ENCODE peak calls at places on chromosomes 11 and 22, in six cellular contexts. K is HCT116, X is ovary, A is HepG2, D is retinal pigment epithelial cell, I is OCI-LY7. W is an unnamed sample.

GRCh38 chr22:50247748-50248147 is 2.9 kb upstream of the TUBGCP6 start:
- DNase-seq in X (no peak), D (no peak), I (peak), A (no peak), K (peak), W (peak)

GRCh38 chr11:92269021-92269420 is 44.4 kb downstream of the FAT3 start:
- DNase-seq in D (peak), A (peak), X (no peak), I (no peak), K (no peak), W (no peak)

GRCh38 chr11:22957890-22958289 is 97.6 kb upstream of the CCDC179 start:
- DNase-seq in X (no peak), A (no peak), D (no peak), I (no peak), K (no peak), W (no peak)

GRCh38 chr11:69828276-69828970 is 9.2 kb upstream of the FGF3 start:
- DNase-seq in I (no peak), X (no peak), K (no peak), A (no peak), D (peak), W (peak)

GRCh38 chr11:16979708-16980622 is 34.2 kb downstream of the PLEKHA7 start:
- DNase-seq in A (no peak), D (no peak), K (no peak), I (no peak), X (no peak), W (no peak)

GRCh38 chr11:46367916-46368267 is 13.6 kb upstream of the MDK start:
- DNase-seq in X (no peak), K (no peak), D (no peak), I (no peak), A (no peak), W (no peak)

GRCh38 chr11:44857490-44857889 is 93.2 kb downstream of the TP53I11 start:
- DNase-seq in I (no peak), K (no peak), A (no peak), D (no peak), X (no peak), W (no peak)

GRCh38 chr11:83033972-83034672 is 37.6 kb downstream of the RAB30 start:
- DNase-seq in I (no peak), K (no peak), A (no peak), X (peak), D (peak), W (peak)

GRCh38 chr11:47248664-47249377 is at the start of gene ACP2:
- DNase-seq in X (peak), I (peak), A (peak), K (peak), D (peak), W (peak)

GRCh38 chr11:7454854-7455253 is 30.5 kb upstream of the OLFML1 start:
- DNase-seq in I (no peak), D (no peak), X (no peak), A (no peak), K (no peak), W (no peak)

GRCh38 chr11:33802414-33802950 is 28.2 kb upstream of the FBXO3 start:
- DNase-seq in A (peak), D (peak), X (peak), I (peak), K (peak), W (peak)
- H3K4me3 ChIP-seq in A (no peak), D (peak), X (no peak), I (no peak), K (peak), W (no peak)

DNA sequence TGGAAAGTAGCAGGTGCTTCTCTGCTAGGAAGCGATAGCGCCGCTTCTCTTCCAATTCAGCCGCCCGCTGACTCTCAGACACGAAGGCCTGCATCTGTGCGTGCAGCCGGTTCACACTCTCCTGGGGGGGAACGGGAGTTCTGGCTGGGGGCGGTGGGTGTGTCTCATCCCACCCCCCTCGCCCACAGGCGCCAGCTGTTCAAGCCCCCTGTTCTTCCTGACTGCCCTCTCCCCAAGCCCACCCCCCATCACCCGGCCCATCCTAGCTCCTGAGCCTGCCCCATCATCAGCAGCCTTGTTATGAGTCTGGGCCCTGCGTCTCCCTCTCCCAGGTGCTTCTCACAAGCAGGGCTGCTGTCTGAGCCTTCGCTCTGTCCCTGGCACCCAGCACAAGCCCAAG is 13.1 kb upstream of the SLC16A8 start:
- DNase-seq in D (no peak), I (no peak), A (no peak), X (no peak), K (no peak), W (no peak)
- H3K4me3 ChIP-seq in D (no peak), I (no peak), A (no peak), X (no peak), K (no peak), W (no peak)

GRCh38 chr11:110454609-110455008 is 24.9 kb downstream of the FDX1 start:
- DNase-seq in D (no peak), X (no peak), I (no peak), A (no peak), K (no peak), W (no peak)

GRCh38 chr11:110450246-110450645 is 20.5 kb downstream of the FDX1 start:
- DNase-seq in D (no peak), I (no peak), K (no peak), A (no peak), X (no peak), W (no peak)

GRCh38 chr11:110453684-110454354 is 24.1 kb downstream of the FDX1 start:
- DNase-seq in A (no peak), I (no peak), D (peak), X (no peak), K (no peak), W (no peak)

GRCh38 chr11:110452720-110453119 is 23.0 kb downstream of the FDX1 start:
- DNase-seq in D (no peak), K (no peak), X (no peak), A (no peak), I (no peak), W (no peak)

DNA sequence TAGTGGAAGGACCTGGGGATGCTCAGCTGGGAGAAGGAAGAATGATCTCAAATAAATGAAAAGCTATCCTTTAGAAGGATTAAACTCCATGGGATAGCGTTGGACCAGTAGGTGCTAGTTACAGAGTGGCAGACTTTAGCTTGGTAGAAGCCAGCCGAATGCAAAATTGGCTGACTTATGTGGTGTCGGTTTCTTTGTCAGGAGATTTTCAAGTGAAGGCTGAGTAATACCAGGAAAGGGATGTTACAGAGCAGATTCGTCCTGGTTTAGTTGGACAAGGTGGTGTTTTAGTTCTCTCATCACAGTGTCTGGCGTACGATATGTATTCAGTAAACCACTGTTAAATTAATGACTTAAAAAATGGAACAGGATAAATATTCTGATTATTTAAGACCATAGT is 26.0 kb downstream of the FDX1 start:
- DNase-seq in A (no peak), X (no peak), I (no peak), D (no peak), K (no peak), W (no peak)
- H3K4me3 ChIP-seq in A (no peak), X (no peak), I (no peak), D (no peak), K (no peak), W (no peak)

DNA sequence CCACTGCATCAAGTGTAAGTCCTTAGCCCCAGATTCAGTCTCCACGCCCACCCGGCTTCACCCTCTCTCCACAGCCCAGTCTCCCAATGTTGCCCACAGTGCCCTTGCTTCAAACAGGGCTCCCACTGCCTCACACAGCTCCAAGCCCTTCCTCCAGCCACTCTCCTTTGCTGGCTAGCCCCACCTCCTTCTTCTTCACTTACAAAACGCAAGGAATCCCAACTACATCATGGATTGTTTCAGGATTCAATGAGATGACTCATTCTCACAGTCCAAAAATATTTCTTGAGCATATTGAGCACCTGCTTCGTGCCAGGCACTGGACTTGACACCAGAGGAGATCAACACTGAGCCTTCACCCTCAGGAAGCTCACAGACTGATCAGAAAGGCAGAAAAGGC is 533.5 kb downstream of the BUD13 start:
- DNase-seq in I (no peak), K (no peak), D (no peak), A (no peak), X (no peak), W (no peak)
- H3K4me3 ChIP-seq in I (no peak), K (no peak), D (no peak), A (no peak), X (no peak), W (no peak)

DNA sequence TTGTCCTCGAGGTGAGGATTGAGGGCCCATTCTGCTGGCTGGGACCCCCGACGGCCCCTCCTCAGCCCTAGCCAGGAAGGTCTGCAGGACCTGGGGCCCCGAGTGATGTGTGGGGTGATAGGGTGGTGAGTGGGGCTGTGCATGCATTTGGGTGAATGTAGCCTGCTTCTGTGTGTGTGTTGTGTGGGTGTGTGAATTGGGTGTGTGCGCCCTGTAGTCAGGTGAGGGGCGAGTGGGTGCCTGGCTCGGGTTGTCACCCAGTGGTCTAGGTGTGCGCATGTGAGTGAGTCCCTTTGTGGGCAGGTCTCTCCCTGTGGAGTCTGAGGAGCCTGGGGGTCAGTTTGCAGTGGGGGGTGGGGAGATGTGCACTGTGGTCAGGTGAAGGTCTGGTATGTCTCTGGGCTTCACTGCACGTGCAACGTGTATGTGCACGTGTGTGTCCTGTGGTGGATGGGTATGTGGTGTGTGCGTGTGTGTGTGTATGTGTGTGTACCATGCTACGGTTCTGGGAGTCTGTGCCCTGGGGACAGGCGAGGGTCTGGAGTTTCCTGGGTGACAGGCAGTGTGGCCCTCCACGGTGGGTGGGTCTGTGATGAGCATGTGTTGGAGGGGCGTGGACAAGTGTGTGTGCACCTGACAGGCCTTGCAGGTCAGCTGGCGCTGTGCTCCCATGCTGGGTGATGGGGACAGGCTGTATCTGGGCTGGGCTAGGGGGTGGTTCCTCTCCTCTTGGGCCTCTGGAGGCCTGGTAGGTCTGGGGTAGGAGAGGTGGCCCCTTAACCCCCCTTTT is 1.0 kb downstream of the TMEM151A start:
- DNase-seq in A (no peak), X (peak), K (no peak), D (no peak), I (no peak), W (no peak)
- H3K4me3 ChIP-seq in A (no peak), X (no peak), K (peak), D (peak), I (no peak), W (no peak)

GRCh38 chr22:23896523-23897186 is 2.5 kb downstream of the MIF start:
- DNase-seq in X (no peak), D (no peak), K (no peak), I (no peak), A (no peak), W (no peak)
- H3K4me3 ChIP-seq in X (no peak), D (no peak), K (no peak), I (peak), A (no peak), W (no peak)

GRCh38 chr11:72721276-72721675 is 30.9 kb downstream of the ARAP1 start:
- DNase-seq in D (no peak), A (no peak), X (no peak), I (no peak), K (no peak), W (no peak)
- H3K4me3 ChIP-seq in D (peak), A (no peak), X (peak), I (peak), K (peak), W (peak)

DNA sequence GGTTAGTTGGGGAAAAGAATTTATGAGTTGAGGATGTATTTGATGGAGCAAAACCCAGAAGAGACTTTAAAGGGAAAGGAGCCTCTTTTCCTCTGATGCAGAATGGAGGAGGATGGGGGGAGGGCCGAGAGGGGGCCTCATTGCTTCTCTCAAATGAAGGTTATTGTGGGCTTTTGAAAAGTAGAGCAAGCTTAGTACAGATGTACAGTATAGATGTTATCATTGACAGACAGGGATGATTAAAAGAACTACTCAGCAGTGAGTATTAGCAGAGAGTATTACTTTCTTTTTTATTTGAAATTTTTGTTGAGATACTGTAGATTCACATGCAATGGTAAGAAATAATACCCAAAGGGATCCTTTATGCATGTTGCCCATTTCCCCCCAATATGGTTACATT is 98.1 kb downstream of the TEAD1 start:
- DNase-seq in I (no peak), A (no peak), X (no peak), D (no peak), K (no peak), W (no peak)
- H3K4me3 ChIP-seq in I (no peak), A (no peak), X (no peak), D (no peak), K (no peak), W (no peak)

DNA sequence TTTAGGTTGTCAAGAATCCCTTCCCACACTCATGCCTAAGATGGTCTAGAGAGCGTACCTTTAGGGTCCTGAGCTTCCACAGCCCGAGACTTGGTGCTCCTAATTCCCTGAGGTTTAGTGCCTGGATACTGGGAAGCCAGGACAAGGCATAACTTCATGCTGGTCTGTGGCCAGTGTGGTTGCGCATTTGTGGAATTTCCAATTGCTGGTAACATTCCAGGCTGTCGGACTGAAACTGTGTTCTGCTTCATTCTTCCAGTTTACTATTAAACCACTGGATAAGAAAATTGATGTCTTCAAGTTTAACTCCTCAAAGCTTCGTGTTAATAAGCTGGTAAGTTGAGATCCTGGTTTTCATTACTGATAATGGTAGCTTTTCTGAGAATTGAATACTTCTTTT is 55.1 kb upstream of the CABP7 start:
- DNase-seq in D (no peak), X (no peak), A (no peak), I (no peak), K (no peak), W (no peak)
- H3K4me3 ChIP-seq in D (no peak), X (no peak), A (no peak), I (no peak), K (no peak), W (no peak)

GRCh38 chr11:30895046-30895445 is 308.9 kb upstream of the MPPED2 start:
- DNase-seq in X (no peak), I (no peak), A (no peak), K (no peak), D (no peak), W (no peak)
- H3K4me3 ChIP-seq in X (no peak), I (no peak), A (no peak), K (no peak), D (no peak), W (no peak)

W was measured in colonic mucosa.